ENCODE peak calls at places on chromosomes 6 and 20, in four cellular contexts. A is HuH-7.5, Z is left cardiac atrium, G is lower lobe of right lung. E is an unnamed sample.

GRCh38 chr6:30721198-30722024 is 1.3 kb downstream of the TUBB start:
- DNase-seq in A (peak), Z (peak), G (peak), E (no peak)

GRCh38 chr6:16737389-16737788 is 23.9 kb downstream of the ATXN1 start:
- DNase-seq in A (no peak), Z (no peak), G (no peak), E (no peak)

GRCh38 chr6:50264995-50265571 is 215.4 kb upstream of the DEFB112 start:
- DNase-seq in A (no peak), Z (no peak), G (no peak), E (no peak)

GRCh38 chr20:10131612-10132345 is 86.9 kb upstream of the SNAP25 start:
- DNase-seq in A (no peak), Z (peak), G (no peak), E (no peak)

GRCh38 chr6:123794190-123794589 is 9.5 kb upstream of the NKAIN2 start:
- DNase-seq in A (no peak), Z (no peak), G (no peak), E (no peak)

GRCh38 chr6:20024316-20024673 is 187.1 kb downstream of the ID4 start:
- DNase-seq in A (no peak), Z (no peak), G (no peak), E (no peak)

GRCh38 chr6:3471711-3472110 is 14.9 kb upstream of the SLC22A23 start:
- DNase-seq in A (no peak), Z (no peak), G (no peak), E (no peak)

GRCh38 chr6:156189714-156190113 is 587.5 kb upstream of the ARID1B start:
- DNase-seq in A (no peak), Z (no peak), G (no peak), E (no peak)

GRCh38 chr6:155519339-155519738 is 63.7 kb upstream of the NOX3 start:
- DNase-seq in A (no peak), Z (no peak), G (no peak), E (no peak)

GRCh38 chr6:45326698-45327417 is 1.3 kb upstream of the RUNX2 start:
- DNase-seq in A (no peak), Z (no peak), G (no peak), E (no peak)

GRCh38 chr6:136077834-136078576 is 172.1 kb downstream of the MTFR2 start:
- DNase-seq in A (no peak), Z (no peak), G (no peak), E (no peak)

GRCh38 chr20:62739067-62739466 is 30.4 kb downstream of the NTSR1 start:
- DNase-seq in A (no peak), Z (peak), G (no peak), E (no peak)